ENCODE peak calls at places on chromosomes 16 and 17, in six cellular contexts. One of them, this sample, is unnamed.

GRCh38 chr17:17900615-17901520 is 64.1 kb upstream of the SREBF1 start:
- DNase-seq in breast epithelium: peak
- DNase-seq in lower leg skin: peak
- DNase-seq in osteoblast: peak
- DNase-seq in progenitor cell of endocrine pancreas: no peak
- DNase-seq in hepatocyte: peak
- DNase-seq in this sample: no peak

GRCh38 chr16:80023865-80024264 is 423.3 kb upstream of the MAF start:
- DNase-seq in breast epithelium: no peak
- DNase-seq in lower leg skin: no peak
- DNase-seq in osteoblast: peak
- DNase-seq in progenitor cell of endocrine pancreas: no peak
- DNase-seq in hepatocyte: peak
- DNase-seq in this sample: no peak

GRCh38 chr17:80965606-80966005 is 26.0 kb upstream of the CHMP6 start:
- DNase-seq in breast epithelium: no peak
- DNase-seq in lower leg skin: no peak
- DNase-seq in osteoblast: no peak
- DNase-seq in progenitor cell of endocrine pancreas: no peak
- DNase-seq in hepatocyte: no peak
- DNase-seq in this sample: no peak

GRCh38 chr17:7579839-7580630 is 597 bp downstream of the CD68 start:
- DNase-seq in breast epithelium: no peak
- DNase-seq in lower leg skin: no peak
- DNase-seq in osteoblast: no peak
- DNase-seq in progenitor cell of endocrine pancreas: no peak
- DNase-seq in hepatocyte: no peak
- DNase-seq in this sample: no peak

GRCh38 chr17:65071861-65072260 is 15.3 kb upstream of the GNA13 start:
- DNase-seq in breast epithelium: no peak
- DNase-seq in lower leg skin: no peak
- DNase-seq in osteoblast: no peak
- DNase-seq in progenitor cell of endocrine pancreas: no peak
- DNase-seq in hepatocyte: no peak
- DNase-seq in this sample: no peak

GRCh38 chr17:49825645-49826044 is 22.2 kb downstream of the TAC4 start:
- DNase-seq in breast epithelium: no peak
- DNase-seq in lower leg skin: no peak
- DNase-seq in osteoblast: no peak
- DNase-seq in progenitor cell of endocrine pancreas: no peak
- DNase-seq in hepatocyte: no peak
- DNase-seq in this sample: no peak

GRCh38 chr17:45976755-45977505 is 22.1 kb upstream of the STH start:
- DNase-seq in breast epithelium: no peak
- DNase-seq in lower leg skin: no peak
- DNase-seq in osteoblast: peak
- DNase-seq in progenitor cell of endocrine pancreas: no peak
- DNase-seq in hepatocyte: peak
- DNase-seq in this sample: no peak

GRCh38 chr16:87324411-87325275 is 7.5 kb upstream of the C16orf95 start:
- DNase-seq in breast epithelium: no peak
- DNase-seq in lower leg skin: peak
- DNase-seq in osteoblast: peak
- DNase-seq in progenitor cell of endocrine pancreas: peak
- DNase-seq in hepatocyte: peak
- DNase-seq in this sample: peak

GRCh38 chr17:7837375-7838290 is 3.6 kb downstream of the KDM6B start:
- DNase-seq in breast epithelium: no peak
- DNase-seq in lower leg skin: no peak
- DNase-seq in osteoblast: peak
- DNase-seq in progenitor cell of endocrine pancreas: no peak
- DNase-seq in hepatocyte: peak
- DNase-seq in this sample: no peak

GRCh38 chr17:56778898-56779297 is 54.8 kb downstream of the C17orf67 start:
- DNase-seq in breast epithelium: no peak
- DNase-seq in lower leg skin: peak
- DNase-seq in osteoblast: no peak
- DNase-seq in progenitor cell of endocrine pancreas: no peak
- DNase-seq in hepatocyte: no peak
- DNase-seq in this sample: no peak

GRCh38 chr16:397135-397661 is at the start of gene NME4:
- DNase-seq in breast epithelium: no peak
- DNase-seq in lower leg skin: no peak
- DNase-seq in osteoblast: peak
- DNase-seq in progenitor cell of endocrine pancreas: peak
- DNase-seq in hepatocyte: peak
- DNase-seq in this sample: peak

GRCh38 chr17:68572138-68572842 is 28.9 kb downstream of the FAM20A start:
- DNase-seq in breast epithelium: no peak
- DNase-seq in lower leg skin: no peak
- DNase-seq in osteoblast: no peak
- DNase-seq in progenitor cell of endocrine pancreas: no peak
- DNase-seq in hepatocyte: no peak
- DNase-seq in this sample: no peak

GRCh38 chr17:53253956-53254597 is 568.6 kb upstream of the KIF2B start:
- DNase-seq in breast epithelium: no peak
- DNase-seq in lower leg skin: no peak
- DNase-seq in osteoblast: peak
- DNase-seq in progenitor cell of endocrine pancreas: no peak
- DNase-seq in hepatocyte: no peak
- DNase-seq in this sample: no peak

GRCh38 chr16:88988980-88989791 is 12.2 kb upstream of the CBFA2T3 start:
- DNase-seq in breast epithelium: no peak
- DNase-seq in lower leg skin: no peak
- DNase-seq in osteoblast: no peak
- DNase-seq in progenitor cell of endocrine pancreas: no peak
- DNase-seq in hepatocyte: no peak
- DNase-seq in this sample: no peak

GRCh38 chr16:54808890-54809289 is 121.8 kb upstream of the IRX5 start:
- DNase-seq in breast epithelium: no peak
- DNase-seq in lower leg skin: no peak
- DNase-seq in osteoblast: no peak
- DNase-seq in progenitor cell of endocrine pancreas: no peak
- DNase-seq in hepatocyte: no peak
- DNase-seq in this sample: no peak

GRCh38 chr17:43442711-43443110 is 41.1 kb upstream of the DHX8 start:
- DNase-seq in breast epithelium: no peak
- DNase-seq in lower leg skin: no peak
- DNase-seq in osteoblast: peak
- DNase-seq in progenitor cell of endocrine pancreas: no peak
- DNase-seq in hepatocyte: no peak
- DNase-seq in this sample: no peak

GRCh38 chr16:30927789-30928378 is 4.5 kb downstream of the FBXL19 start:
- DNase-seq in breast epithelium: peak
- DNase-seq in lower leg skin: peak
- DNase-seq in osteoblast: peak
- DNase-seq in progenitor cell of endocrine pancreas: peak
- DNase-seq in hepatocyte: peak
- DNase-seq in this sample: peak

GRCh38 chr17:7878234-7878633 is 10.4 kb upstream of the CHD3 start:
- DNase-seq in breast epithelium: no peak
- DNase-seq in lower leg skin: peak
- DNase-seq in osteoblast: no peak
- DNase-seq in progenitor cell of endocrine pancreas: no peak
- DNase-seq in hepatocyte: no peak
- DNase-seq in this sample: no peak

GRCh38 chr17:34633351-34633750 is 54.0 kb downstream of the TMEM132E start:
- DNase-seq in breast epithelium: no peak
- DNase-seq in lower leg skin: no peak
- DNase-seq in osteoblast: no peak
- DNase-seq in progenitor cell of endocrine pancreas: no peak
- DNase-seq in hepatocyte: peak
- DNase-seq in this sample: no peak

GRCh38 chr16:27195941-27196595 is 7.3 kb upstream of the KDM8 start:
- DNase-seq in breast epithelium: no peak
- DNase-seq in lower leg skin: no peak
- DNase-seq in osteoblast: no peak
- DNase-seq in progenitor cell of endocrine pancreas: no peak
- DNase-seq in hepatocyte: no peak
- DNase-seq in this sample: no peak

GRCh38 chr16:9062301-9062700 is 29.1 kb upstream of the HAPSTR1 start:
- DNase-seq in breast epithelium: no peak
- DNase-seq in lower leg skin: no peak
- DNase-seq in osteoblast: no peak
- DNase-seq in progenitor cell of endocrine pancreas: no peak
- DNase-seq in hepatocyte: no peak
- DNase-seq in this sample: no peak

GRCh38 chr17:34562387-34562786 is 17.0 kb upstream of the TMEM132E start:
- DNase-seq in breast epithelium: no peak
- DNase-seq in lower leg skin: no peak
- DNase-seq in osteoblast: peak
- DNase-seq in progenitor cell of endocrine pancreas: no peak
- DNase-seq in hepatocyte: peak
- DNase-seq in this sample: no peak

GRCh38 chr16:14628806-14629611 is 1.1 kb downstream of the PARN start:
- DNase-seq in breast epithelium: no peak
- DNase-seq in lower leg skin: no peak
- DNase-seq in osteoblast: no peak
- DNase-seq in progenitor cell of endocrine pancreas: no peak
- DNase-seq in hepatocyte: no peak
- DNase-seq in this sample: no peak

GRCh38 chr17:80862341-80862969 is 129.2 kb upstream of the CHMP6 start:
- DNase-seq in breast epithelium: no peak
- DNase-seq in lower leg skin: no peak
- DNase-seq in osteoblast: no peak
- DNase-seq in progenitor cell of endocrine pancreas: no peak
- DNase-seq in hepatocyte: no peak
- DNase-seq in this sample: no peak

GRCh38 chr16:17325744-17326143 is 145.0 kb downstream of the XYLT1 start:
- DNase-seq in breast epithelium: no peak
- DNase-seq in lower leg skin: no peak
- DNase-seq in osteoblast: no peak
- DNase-seq in progenitor cell of endocrine pancreas: no peak
- DNase-seq in hepatocyte: no peak
- DNase-seq in this sample: no peak

GRCh38 chr17:82257473-82257872 is 16.0 kb downstream of the CSNK1D start:
- DNase-seq in breast epithelium: no peak
- DNase-seq in lower leg skin: no peak
- DNase-seq in osteoblast: peak
- DNase-seq in progenitor cell of endocrine pancreas: no peak
- DNase-seq in hepatocyte: peak
- DNase-seq in this sample: no peak
- TF ChIP-seq CTCF in breast epithelium: no peak
- TF ChIP-seq CTCF in lower leg skin: no peak
- TF ChIP-seq CTCF in osteoblast: no peak
- TF ChIP-seq CTCF in progenitor cell of endocrine pancreas: no peak
- TF ChIP-seq CTCF in hepatocyte: no peak
- TF ChIP-seq CTCF in this sample: no peak

GRCh38 chr17:27586203-27586701 is 44.7 kb upstream of the LGALS9 start:
- DNase-seq in breast epithelium: no peak
- DNase-seq in lower leg skin: no peak
- DNase-seq in osteoblast: peak
- DNase-seq in progenitor cell of endocrine pancreas: no peak
- DNase-seq in hepatocyte: peak
- DNase-seq in this sample: no peak
- TF ChIP-seq CTCF in breast epithelium: no peak
- TF ChIP-seq CTCF in lower leg skin: no peak
- TF ChIP-seq CTCF in osteoblast: no peak
- TF ChIP-seq CTCF in progenitor cell of endocrine pancreas: no peak
- TF ChIP-seq CTCF in hepatocyte: no peak
- TF ChIP-seq CTCF in this sample: no peak

GRCh38 chr16:47777191-47777590 is 316.1 kb downstream of the PHKB start:
- DNase-seq in breast epithelium: no peak
- DNase-seq in lower leg skin: no peak
- DNase-seq in osteoblast: peak
- DNase-seq in progenitor cell of endocrine pancreas: no peak
- DNase-seq in hepatocyte: no peak
- DNase-seq in this sample: no peak

GRCh38 chr16:47778106-47778803 is 317.1 kb downstream of the PHKB start:
- DNase-seq in breast epithelium: no peak
- DNase-seq in lower leg skin: no peak
- DNase-seq in osteoblast: peak
- DNase-seq in progenitor cell of endocrine pancreas: no peak
- DNase-seq in hepatocyte: no peak
- DNase-seq in this sample: no peak

GRCh38 chr16:47779201-47780016 is 318.3 kb downstream of the PHKB start:
- DNase-seq in breast epithelium: no peak
- DNase-seq in lower leg skin: no peak
- DNase-seq in osteoblast: peak
- DNase-seq in progenitor cell of endocrine pancreas: no peak
- DNase-seq in hepatocyte: no peak
- DNase-seq in this sample: peak

GRCh38 chr16:47780213-47780612 is 319.1 kb downstream of the PHKB start:
- DNase-seq in breast epithelium: no peak
- DNase-seq in lower leg skin: no peak
- DNase-seq in osteoblast: peak
- DNase-seq in progenitor cell of endocrine pancreas: no peak
- DNase-seq in hepatocyte: no peak
- DNase-seq in this sample: no peak

DNA sequence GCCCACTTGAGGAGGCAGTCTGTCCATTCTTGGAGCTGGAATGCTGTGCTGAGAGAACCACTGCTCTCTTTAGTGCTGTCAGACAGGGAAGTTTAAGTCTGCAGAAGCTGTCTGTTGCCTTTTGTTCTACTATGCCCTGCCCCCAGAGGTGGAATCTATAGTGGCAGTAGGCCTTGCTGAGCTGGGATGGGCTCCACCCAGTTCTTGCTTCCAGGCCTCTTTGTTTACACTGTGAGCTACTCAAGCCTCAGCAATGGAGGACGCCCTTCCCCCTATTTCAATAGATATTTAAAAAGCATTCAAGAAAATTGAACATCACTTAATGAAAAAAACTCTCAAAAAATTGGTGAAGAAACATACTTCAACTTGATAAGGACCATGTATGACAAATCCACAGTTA is 313.5 kb downstream of the PHKB start:
- DNase-seq in breast epithelium: no peak
- DNase-seq in lower leg skin: no peak
- DNase-seq in osteoblast: no peak
- DNase-seq in progenitor cell of endocrine pancreas: no peak
- DNase-seq in hepatocyte: peak
- DNase-seq in this sample: no peak
- TF ChIP-seq CTCF in breast epithelium: no peak
- TF ChIP-seq CTCF in lower leg skin: no peak
- TF ChIP-seq CTCF in osteoblast: no peak
- TF ChIP-seq CTCF in progenitor cell of endocrine pancreas: peak
- TF ChIP-seq CTCF in hepatocyte: peak
- TF ChIP-seq CTCF in this sample: no peak

GRCh38 chr17:82215095-82215971 is 2.7 kb upstream of the CCDC57 start:
- DNase-seq in breast epithelium: no peak
- DNase-seq in lower leg skin: peak
- DNase-seq in osteoblast: peak
- DNase-seq in progenitor cell of endocrine pancreas: no peak
- DNase-seq in hepatocyte: peak
- DNase-seq in this sample: peak

GRCh38 chr17:82217120-82217529 is 4.5 kb upstream of the CCDC57 start:
- DNase-seq in breast epithelium: no peak
- DNase-seq in lower leg skin: peak
- DNase-seq in osteoblast: peak
- DNase-seq in progenitor cell of endocrine pancreas: no peak
- DNase-seq in hepatocyte: peak
- DNase-seq in this sample: no peak

GRCh38 chr17:82217530-82218204 is 5.0 kb upstream of the CCDC57 start:
- DNase-seq in breast epithelium: no peak
- DNase-seq in lower leg skin: peak
- DNase-seq in osteoblast: peak
- DNase-seq in progenitor cell of endocrine pancreas: no peak
- DNase-seq in hepatocyte: peak
- DNase-seq in this sample: no peak

GRCh38 chr17:82215972-82216300 is 3.3 kb upstream of the CCDC57 start:
- DNase-seq in breast epithelium: no peak
- DNase-seq in lower leg skin: no peak
- DNase-seq in osteoblast: no peak
- DNase-seq in progenitor cell of endocrine pancreas: no peak
- DNase-seq in hepatocyte: no peak
- DNase-seq in this sample: no peak

GRCh38 chr17:82216301-82217119 is 3.9 kb upstream of the CCDC57 start:
- DNase-seq in breast epithelium: peak
- DNase-seq in lower leg skin: peak
- DNase-seq in osteoblast: peak
- DNase-seq in progenitor cell of endocrine pancreas: no peak
- DNase-seq in hepatocyte: peak
- DNase-seq in this sample: peak
- TF ChIP-seq CTCF in breast epithelium: no peak
- TF ChIP-seq CTCF in lower leg skin: no peak
- TF ChIP-seq CTCF in osteoblast: no peak
- TF ChIP-seq CTCF in progenitor cell of endocrine pancreas: no peak
- TF ChIP-seq CTCF in hepatocyte: no peak
- TF ChIP-seq CTCF in this sample: no peak